ENCODE peak calls at places on chromosome 17, in eight cellular contexts. One of them, this sample, is unnamed.

GRCh38 chr17:58172369-58173071 is 5.7 kb downstream of the OR4D2 start:
- DNase-seq in activated CD8-positive, alpha-beta T cell treated with anti-CD3 and anti-CD28 coated beads, Interleukin-2, amount 10 ng/mL, durations not matched to agents 7 days and 5 days: peak; percentile 73
- DNase-seq in Karpas-422: peak; percentile 76
- DNase-seq in AG09309: no peak
- DNase-seq in activated CD8-positive, alpha-beta memory T cell treated with anti-CD3 and anti-CD28 coated beads for 24 hours: peak; percentile 68
- DNase-seq in B cell: no peak
- DNase-seq in AG08395: peak; percentile 24
- DNase-seq in stimulated activated CD4-positive, alpha-beta T cell treated with anti-CD3 and anti-CD28 coated beads, Interleukin-2, amount 100 ng/mL, for 48 hours: no peak
- DNase-seq in this sample: no peak

GRCh38 chr17:77252736-77253135 is 112.0 kb downstream of the SEC14L1 start:
- DNase-seq in activated CD8-positive, alpha-beta T cell treated with anti-CD3 and anti-CD28 coated beads, Interleukin-2, amount 10 ng/mL, durations not matched to agents 7 days and 5 days: no peak
- DNase-seq in Karpas-422: no peak
- DNase-seq in AG09309: no peak
- DNase-seq in activated CD8-positive, alpha-beta memory T cell treated with anti-CD3 and anti-CD28 coated beads for 24 hours: no peak
- DNase-seq in B cell: no peak
- DNase-seq in AG08395: no peak
- DNase-seq in stimulated activated CD4-positive, alpha-beta T cell treated with anti-CD3 and anti-CD28 coated beads, Interleukin-2, amount 100 ng/mL, for 48 hours: no peak
- DNase-seq in this sample: no peak

GRCh38 chr17:42520540-42520951 is 15.5 kb upstream of the NAGLU start:
- DNase-seq in activated CD8-positive, alpha-beta T cell treated with anti-CD3 and anti-CD28 coated beads, Interleukin-2, amount 10 ng/mL, durations not matched to agents 7 days and 5 days: peak; percentile 68
- DNase-seq in Karpas-422: peak; percentile 60
- DNase-seq in AG09309: no peak
- DNase-seq in activated CD8-positive, alpha-beta memory T cell treated with anti-CD3 and anti-CD28 coated beads for 24 hours: no peak
- DNase-seq in B cell: no peak
- DNase-seq in AG08395: no peak
- DNase-seq in stimulated activated CD4-positive, alpha-beta T cell treated with anti-CD3 and anti-CD28 coated beads, Interleukin-2, amount 100 ng/mL, for 48 hours: no peak
- DNase-seq in this sample: no peak

GRCh38 chr17:43018932-43019331 is 3.3 kb downstream of the VAT1 start:
- DNase-seq in activated CD8-positive, alpha-beta T cell treated with anti-CD3 and anti-CD28 coated beads, Interleukin-2, amount 10 ng/mL, durations not matched to agents 7 days and 5 days: no peak
- DNase-seq in Karpas-422: no peak
- DNase-seq in AG09309: no peak
- DNase-seq in activated CD8-positive, alpha-beta memory T cell treated with anti-CD3 and anti-CD28 coated beads for 24 hours: no peak
- DNase-seq in B cell: no peak
- DNase-seq in AG08395: no peak
- DNase-seq in stimulated activated CD4-positive, alpha-beta T cell treated with anti-CD3 and anti-CD28 coated beads, Interleukin-2, amount 100 ng/mL, for 48 hours: no peak
- DNase-seq in this sample: no peak

GRCh38 chr17:30449480-30449879 is 27.7 kb upstream of the GOSR1 start:
- DNase-seq in activated CD8-positive, alpha-beta T cell treated with anti-CD3 and anti-CD28 coated beads, Interleukin-2, amount 10 ng/mL, durations not matched to agents 7 days and 5 days: no peak
- DNase-seq in Karpas-422: no peak
- DNase-seq in AG09309: no peak
- DNase-seq in activated CD8-positive, alpha-beta memory T cell treated with anti-CD3 and anti-CD28 coated beads for 24 hours: no peak
- DNase-seq in B cell: no peak
- DNase-seq in AG08395: peak; percentile 19
- DNase-seq in stimulated activated CD4-positive, alpha-beta T cell treated with anti-CD3 and anti-CD28 coated beads, Interleukin-2, amount 100 ng/mL, for 48 hours: no peak
- DNase-seq in this sample: no peak

GRCh38 chr17:3695723-3696411 is at the start of gene P2RX5:
- DNase-seq in activated CD8-positive, alpha-beta T cell treated with anti-CD3 and anti-CD28 coated beads, Interleukin-2, amount 10 ng/mL, durations not matched to agents 7 days and 5 days: peak; percentile 71
- DNase-seq in Karpas-422: peak; percentile 91
- DNase-seq in AG09309: no peak
- DNase-seq in activated CD8-positive, alpha-beta memory T cell treated with anti-CD3 and anti-CD28 coated beads for 24 hours: peak; percentile 79
- DNase-seq in B cell: peak; percentile 73
- DNase-seq in AG08395: no peak
- DNase-seq in stimulated activated CD4-positive, alpha-beta T cell treated with anti-CD3 and anti-CD28 coated beads, Interleukin-2, amount 100 ng/mL, for 48 hours: peak; percentile 41
- DNase-seq in this sample: no peak

GRCh38 chr17:31564883-31565297 is 173.4 kb downstream of the RAB11FIP4 start:
- DNase-seq in activated CD8-positive, alpha-beta T cell treated with anti-CD3 and anti-CD28 coated beads, Interleukin-2, amount 10 ng/mL, durations not matched to agents 7 days and 5 days: no peak
- DNase-seq in Karpas-422: no peak
- DNase-seq in AG09309: no peak
- DNase-seq in activated CD8-positive, alpha-beta memory T cell treated with anti-CD3 and anti-CD28 coated beads for 24 hours: no peak
- DNase-seq in B cell: no peak
- DNase-seq in AG08395: peak; percentile 63
- DNase-seq in stimulated activated CD4-positive, alpha-beta T cell treated with anti-CD3 and anti-CD28 coated beads, Interleukin-2, amount 100 ng/mL, for 48 hours: no peak
- DNase-seq in this sample: no peak

GRCh38 chr17:39196191-39196819 is 1.2 kb downstream of the CACNB1 start:
- DNase-seq in activated CD8-positive, alpha-beta T cell treated with anti-CD3 and anti-CD28 coated beads, Interleukin-2, amount 10 ng/mL, durations not matched to agents 7 days and 5 days: no peak
- DNase-seq in Karpas-422: no peak
- DNase-seq in AG09309: no peak
- DNase-seq in activated CD8-positive, alpha-beta memory T cell treated with anti-CD3 and anti-CD28 coated beads for 24 hours: no peak
- DNase-seq in B cell: no peak
- DNase-seq in AG08395: peak; percentile 31
- DNase-seq in stimulated activated CD4-positive, alpha-beta T cell treated with anti-CD3 and anti-CD28 coated beads, Interleukin-2, amount 100 ng/mL, for 48 hours: no peak
- DNase-seq in this sample: no peak

GRCh38 chr17:2049333-2050245 is 5.3 kb upstream of the HIC1 start:
- DNase-seq in activated CD8-positive, alpha-beta T cell treated with anti-CD3 and anti-CD28 coated beads, Interleukin-2, amount 10 ng/mL, durations not matched to agents 7 days and 5 days: peak; percentile 90
- DNase-seq in Karpas-422: peak; percentile 96
- DNase-seq in AG09309: no peak
- DNase-seq in activated CD8-positive, alpha-beta memory T cell treated with anti-CD3 and anti-CD28 coated beads for 24 hours: peak; percentile 95
- DNase-seq in B cell: peak; percentile 95
- DNase-seq in AG08395: peak; percentile 91
- DNase-seq in stimulated activated CD4-positive, alpha-beta T cell treated with anti-CD3 and anti-CD28 coated beads, Interleukin-2, amount 100 ng/mL, for 48 hours: peak; percentile 81
- DNase-seq in this sample: no peak

GRCh38 chr17:77832180-77832560 is 126.3 kb upstream of the TNRC6C start:
- DNase-seq in activated CD8-positive, alpha-beta T cell treated with anti-CD3 and anti-CD28 coated beads, Interleukin-2, amount 10 ng/mL, durations not matched to agents 7 days and 5 days: no peak
- DNase-seq in Karpas-422: no peak
- DNase-seq in AG09309: no peak
- DNase-seq in activated CD8-positive, alpha-beta memory T cell treated with anti-CD3 and anti-CD28 coated beads for 24 hours: no peak
- DNase-seq in B cell: peak; percentile 32
- DNase-seq in AG08395: no peak
- DNase-seq in stimulated activated CD4-positive, alpha-beta T cell treated with anti-CD3 and anti-CD28 coated beads, Interleukin-2, amount 100 ng/mL, for 48 hours: no peak
- DNase-seq in this sample: no peak

GRCh38 chr17:350706-351435 is 1.7 kb downstream of the RPH3AL start:
- DNase-seq in activated CD8-positive, alpha-beta T cell treated with anti-CD3 and anti-CD28 coated beads, Interleukin-2, amount 10 ng/mL, durations not matched to agents 7 days and 5 days: no peak
- DNase-seq in Karpas-422: no peak
- DNase-seq in AG09309: no peak
- DNase-seq in activated CD8-positive, alpha-beta memory T cell treated with anti-CD3 and anti-CD28 coated beads for 24 hours: no peak
- DNase-seq in B cell: no peak
- DNase-seq in AG08395: peak; percentile 95
- DNase-seq in stimulated activated CD4-positive, alpha-beta T cell treated with anti-CD3 and anti-CD28 coated beads, Interleukin-2, amount 100 ng/mL, for 48 hours: no peak
- DNase-seq in this sample: no peak

GRCh38 chr17:78128616-78129384 is at the start of gene TMC6:
- DNase-seq in activated CD8-positive, alpha-beta T cell treated with anti-CD3 and anti-CD28 coated beads, Interleukin-2, amount 10 ng/mL, durations not matched to agents 7 days and 5 days: peak; percentile 81
- DNase-seq in Karpas-422: peak; percentile 94
- DNase-seq in AG09309: no peak
- DNase-seq in activated CD8-positive, alpha-beta memory T cell treated with anti-CD3 and anti-CD28 coated beads for 24 hours: peak; percentile 83
- DNase-seq in B cell: peak; percentile 73
- DNase-seq in AG08395: no peak
- DNase-seq in stimulated activated CD4-positive, alpha-beta T cell treated with anti-CD3 and anti-CD28 coated beads, Interleukin-2, amount 100 ng/mL, for 48 hours: peak; percentile 55
- DNase-seq in this sample: no peak

GRCh38 chr17:36707904-36708303 is 106.5 kb downstream of the MRM1 start:
- DNase-seq in activated CD8-positive, alpha-beta T cell treated with anti-CD3 and anti-CD28 coated beads, Interleukin-2, amount 10 ng/mL, durations not matched to agents 7 days and 5 days: no peak
- DNase-seq in Karpas-422: no peak
- DNase-seq in AG09309: no peak
- DNase-seq in activated CD8-positive, alpha-beta memory T cell treated with anti-CD3 and anti-CD28 coated beads for 24 hours: no peak
- DNase-seq in B cell: no peak
- DNase-seq in AG08395: no peak
- DNase-seq in stimulated activated CD4-positive, alpha-beta T cell treated with anti-CD3 and anti-CD28 coated beads, Interleukin-2, amount 100 ng/mL, for 48 hours: no peak
- DNase-seq in this sample: no peak

GRCh38 chr17:36089888-36090836 is at the start of gene CCL3:
- DNase-seq in activated CD8-positive, alpha-beta T cell treated with anti-CD3 and anti-CD28 coated beads, Interleukin-2, amount 10 ng/mL, durations not matched to agents 7 days and 5 days: peak; percentile 50
- DNase-seq in Karpas-422: peak; percentile 90
- DNase-seq in AG09309: no peak
- DNase-seq in activated CD8-positive, alpha-beta memory T cell treated with anti-CD3 and anti-CD28 coated beads for 24 hours: peak; percentile 85
- DNase-seq in B cell: peak; percentile 63
- DNase-seq in AG08395: no peak
- DNase-seq in stimulated activated CD4-positive, alpha-beta T cell treated with anti-CD3 and anti-CD28 coated beads, Interleukin-2, amount 100 ng/mL, for 48 hours: no peak
- DNase-seq in this sample: no peak

GRCh38 chr17:73976676-73977521 is 226.6 kb upstream of the RPL38 start:
- DNase-seq in activated CD8-positive, alpha-beta T cell treated with anti-CD3 and anti-CD28 coated beads, Interleukin-2, amount 10 ng/mL, durations not matched to agents 7 days and 5 days: no peak
- DNase-seq in Karpas-422: no peak
- DNase-seq in AG09309: no peak
- DNase-seq in activated CD8-positive, alpha-beta memory T cell treated with anti-CD3 and anti-CD28 coated beads for 24 hours: no peak
- DNase-seq in B cell: no peak
- DNase-seq in AG08395: peak; percentile 59
- DNase-seq in stimulated activated CD4-positive, alpha-beta T cell treated with anti-CD3 and anti-CD28 coated beads, Interleukin-2, amount 100 ng/mL, for 48 hours: no peak
- DNase-seq in this sample: no peak

GRCh38 chr17:39916918-39917317 is 1.5 kb downstream of the GSDMB start:
- DNase-seq in activated CD8-positive, alpha-beta T cell treated with anti-CD3 and anti-CD28 coated beads, Interleukin-2, amount 10 ng/mL, durations not matched to agents 7 days and 5 days: no peak
- DNase-seq in Karpas-422: no peak
- DNase-seq in AG09309: no peak
- DNase-seq in activated CD8-positive, alpha-beta memory T cell treated with anti-CD3 and anti-CD28 coated beads for 24 hours: no peak
- DNase-seq in B cell: no peak
- DNase-seq in AG08395: peak; percentile 22
- DNase-seq in stimulated activated CD4-positive, alpha-beta T cell treated with anti-CD3 and anti-CD28 coated beads, Interleukin-2, amount 100 ng/mL, for 48 hours: no peak
- DNase-seq in this sample: no peak

GRCh38 chr17:21523482-21524210 is 147.5 kb downstream of the KCNJ12 start:
- DNase-seq in activated CD8-positive, alpha-beta T cell treated with anti-CD3 and anti-CD28 coated beads, Interleukin-2, amount 10 ng/mL, durations not matched to agents 7 days and 5 days: no peak
- DNase-seq in Karpas-422: no peak
- DNase-seq in AG09309: no peak
- DNase-seq in activated CD8-positive, alpha-beta memory T cell treated with anti-CD3 and anti-CD28 coated beads for 24 hours: peak; percentile 21
- DNase-seq in B cell: no peak
- DNase-seq in AG08395: no peak
- DNase-seq in stimulated activated CD4-positive, alpha-beta T cell treated with anti-CD3 and anti-CD28 coated beads, Interleukin-2, amount 100 ng/mL, for 48 hours: no peak
- DNase-seq in this sample: no peak

GRCh38 chr17:49567104-49567521 is 8.6 kb upstream of the NXPH3 start:
- DNase-seq in activated CD8-positive, alpha-beta T cell treated with anti-CD3 and anti-CD28 coated beads, Interleukin-2, amount 10 ng/mL, durations not matched to agents 7 days and 5 days: no peak
- DNase-seq in Karpas-422: no peak
- DNase-seq in AG09309: no peak
- DNase-seq in activated CD8-positive, alpha-beta memory T cell treated with anti-CD3 and anti-CD28 coated beads for 24 hours: no peak
- DNase-seq in B cell: no peak
- DNase-seq in AG08395: no peak
- DNase-seq in stimulated activated CD4-positive, alpha-beta T cell treated with anti-CD3 and anti-CD28 coated beads, Interleukin-2, amount 100 ng/mL, for 48 hours: no peak
- DNase-seq in this sample: no peak

GRCh38 chr17:3959295-3959899 is 4.8 kb downstream of the ATP2A3 start:
- DNase-seq in activated CD8-positive, alpha-beta T cell treated with anti-CD3 and anti-CD28 coated beads, Interleukin-2, amount 10 ng/mL, durations not matched to agents 7 days and 5 days: no peak
- DNase-seq in Karpas-422: no peak
- DNase-seq in AG09309: no peak
- DNase-seq in activated CD8-positive, alpha-beta memory T cell treated with anti-CD3 and anti-CD28 coated beads for 24 hours: no peak
- DNase-seq in B cell: no peak
- DNase-seq in AG08395: peak; percentile 54
- DNase-seq in stimulated activated CD4-positive, alpha-beta T cell treated with anti-CD3 and anti-CD28 coated beads, Interleukin-2, amount 100 ng/mL, for 48 hours: no peak
- DNase-seq in this sample: no peak

GRCh38 chr17:74201250-74201649 is 2.2 kb upstream of the RPL38 start:
- DNase-seq in activated CD8-positive, alpha-beta T cell treated with anti-CD3 and anti-CD28 coated beads, Interleukin-2, amount 10 ng/mL, durations not matched to agents 7 days and 5 days: no peak
- DNase-seq in Karpas-422: no peak
- DNase-seq in AG09309: no peak
- DNase-seq in activated CD8-positive, alpha-beta memory T cell treated with anti-CD3 and anti-CD28 coated beads for 24 hours: no peak
- DNase-seq in B cell: no peak
- DNase-seq in AG08395: peak; percentile 56
- DNase-seq in stimulated activated CD4-positive, alpha-beta T cell treated with anti-CD3 and anti-CD28 coated beads, Interleukin-2, amount 100 ng/mL, for 48 hours: no peak
- DNase-seq in this sample: no peak

GRCh38 chr17:2179615-2180295 is 123.8 kb downstream of the SMG6 start:
- DNase-seq in activated CD8-positive, alpha-beta T cell treated with anti-CD3 and anti-CD28 coated beads, Interleukin-2, amount 10 ng/mL, durations not matched to agents 7 days and 5 days: no peak
- DNase-seq in Karpas-422: no peak
- DNase-seq in AG09309: peak; percentile 91
- DNase-seq in activated CD8-positive, alpha-beta memory T cell treated with anti-CD3 and anti-CD28 coated beads for 24 hours: no peak
- DNase-seq in B cell: no peak
- DNase-seq in AG08395: peak; percentile 85
- DNase-seq in stimulated activated CD4-positive, alpha-beta T cell treated with anti-CD3 and anti-CD28 coated beads, Interleukin-2, amount 100 ng/mL, for 48 hours: no peak
- DNase-seq in this sample: no peak

GRCh38 chr17:7241783-7242716 is at the start of gene GABARAP:
- DNase-seq in activated CD8-positive, alpha-beta T cell treated with anti-CD3 and anti-CD28 coated beads, Interleukin-2, amount 10 ng/mL, durations not matched to agents 7 days and 5 days: peak; percentile 95
- DNase-seq in Karpas-422: peak; percentile 97
- DNase-seq in AG09309: peak; percentile 71
- DNase-seq in activated CD8-positive, alpha-beta memory T cell treated with anti-CD3 and anti-CD28 coated beads for 24 hours: peak; percentile 99
- DNase-seq in B cell: peak; percentile 94
- DNase-seq in AG08395: peak; percentile 86
- DNase-seq in stimulated activated CD4-positive, alpha-beta T cell treated with anti-CD3 and anti-CD28 coated beads, Interleukin-2, amount 100 ng/mL, for 48 hours: peak; percentile 96
- DNase-seq in this sample: no peak

GRCh38 chr17:50056217-50056960 is 479 bp downstream of the ITGA3 start:
- DNase-seq in activated CD8-positive, alpha-beta T cell treated with anti-CD3 and anti-CD28 coated beads, Interleukin-2, amount 10 ng/mL, durations not matched to agents 7 days and 5 days: peak; percentile 72
- DNase-seq in Karpas-422: peak; percentile 72
- DNase-seq in AG09309: no peak
- DNase-seq in activated CD8-positive, alpha-beta memory T cell treated with anti-CD3 and anti-CD28 coated beads for 24 hours: peak; percentile 84
- DNase-seq in B cell: peak; percentile 49
- DNase-seq in AG08395: peak; percentile 47
- DNase-seq in stimulated activated CD4-positive, alpha-beta T cell treated with anti-CD3 and anti-CD28 coated beads, Interleukin-2, amount 100 ng/mL, for 48 hours: peak; percentile 63
- DNase-seq in this sample: no peak

This sample was measured in vagina.